ENCODE peak calls at places on chromosomes 16 and 17, in ten cellular contexts. X, Z, V, J, E, K, S, Q, M and R are unnamed samples.

GRCh38 chr17:82241183-82241925 is 12.5 kb downstream of the SLC16A3 start:
- DNase-seq in K (no peak), E (peak), Q (peak), Z (no peak), V (no peak), S (peak), M (no peak), X (no peak), J (no peak), R (peak)

GRCh38 chr17:42531455-42532354 is 4.3 kb upstream of the NAGLU start:
- DNase-seq in S (no peak), J (no peak), M (peak), Z (peak), K (peak), E (peak), X (peak), Q (peak), V (no peak), R (no peak)

GRCh38 chr17:70168044-70168978 is 1.0 kb upstream of the KCNJ2 start:
- DNase-seq in M (peak), J (peak), Z (peak), S (peak), V (peak), X (peak), K (no peak), E (peak), Q (no peak), R (peak)

GRCh38 chr17:3813171-3813570 is 12.2 kb upstream of the ITGAE start:
- DNase-seq in S (no peak), Q (no peak), K (no peak), J (no peak), Z (no peak), M (no peak), X (no peak), E (no peak), V (no peak), R (no peak)

GRCh38 chr16:88785106-88785924 is at the start of gene PIEZO1:
- DNase-seq in X (peak), Z (peak), M (peak), J (peak), E (peak), K (peak), V (no peak), Q (peak), S (no peak), R (no peak)

GRCh38 chr16:21197115-21197514 is 14.3 kb downstream of the ZP2 start:
- DNase-seq in K (no peak), Q (no peak), J (no peak), M (no peak), E (no peak), Z (no peak), S (no peak), X (no peak), V (no peak), R (no peak)

GRCh38 chr17:50904522-50905459 is 38.6 kb upstream of the TOB1 start:
- DNase-seq in V (no peak), M (peak), Q (no peak), X (no peak), S (no peak), K (no peak), J (no peak), E (peak), Z (peak), R (peak)

GRCh38 chr17:17868637-17869522 is 32.1 kb upstream of the SREBF1 start:
- DNase-seq in X (no peak), M (no peak), K (no peak), J (no peak), Q (no peak), S (no peak), E (no peak), V (no peak), Z (no peak), R (no peak)

GRCh38 chr17:81499601-81499970 is 13.0 kb downstream of the ACTG1 start:
- DNase-seq in K (no peak), S (no peak), V (no peak), M (no peak), Q (no peak), E (no peak), X (no peak), Z (no peak), J (no peak), R (no peak)

GRCh38 chr17:69900829-69901228 is 174.2 kb upstream of the KCNJ16 start:
- DNase-seq in J (no peak), V (no peak), M (no peak), E (peak), X (no peak), Q (no peak), K (no peak), S (no peak), Z (no peak), R (no peak)

GRCh38 chr17:81239714-81240555 is 817 bp downstream of the NDUFAF8 start:
- DNase-seq in E (no peak), J (no peak), X (no peak), V (no peak), K (no peak), Z (no peak), M (peak), Q (peak), S (no peak), R (no peak)

GRCh38 chr17:44636562-44636961 is 19.7 kb upstream of the MEIOC start:
- DNase-seq in V (peak), Z (no peak), K (no peak), X (no peak), M (peak), S (peak), J (peak), Q (no peak), E (no peak), R (peak)

GRCh38 chr17:77208217-77208808 is 67.5 kb downstream of the SEC14L1 start:
- DNase-seq in K (no peak), S (no peak), M (peak), Q (no peak), E (no peak), Z (no peak), V (peak), J (peak), X (peak), R (peak)

GRCh38 chr17:1606352-1606985 is 22.2 kb downstream of the SLC43A2 start:
- DNase-seq in V (no peak), K (no peak), J (no peak), E (no peak), Z (no peak), S (no peak), X (no peak), M (peak), Q (no peak), R (no peak)

GRCh38 chr17:37708008-37708615 is 36.7 kb downstream of the HNF1B start:
- DNase-seq in E (no peak), X (no peak), S (peak), Z (no peak), J (no peak), K (no peak), M (peak), V (no peak), Q (no peak), R (peak)

GRCh38 chr17:35242158-35242804 is 591 bp upstream of the SLFN5 start:
- DNase-seq in M (peak), E (peak), S (peak), J (peak), X (peak), K (peak), Z (peak), Q (peak), V (no peak), R (peak)

GRCh38 chr16:77211880-77212735 is 12.9 kb downstream of the SYCE1L start:
- DNase-seq in Q (peak), S (no peak), E (peak), M (peak), J (no peak), V (no peak), K (peak), X (peak), Z (peak), R (no peak)

GRCh38 chr16:72976047-72976746 is 71.7 kb downstream of the ZFHX3 start:
- DNase-seq in K (no peak), M (peak), V (no peak), Z (no peak), Q (no peak), S (no peak), E (no peak), J (no peak), X (no peak), R (no peak)

GRCh38 chr16:78522327-78522726 is 422.9 kb downstream of the WWOX start:
- DNase-seq in J (no peak), Z (no peak), K (no peak), X (no peak), E (no peak), M (no peak), Q (no peak), S (no peak), V (no peak), R (no peak)

GRCh38 chr16:23784811-23785447 is 30.1 kb downstream of the CHP2 start:
- DNase-seq in V (no peak), S (no peak), Q (no peak), K (no peak), M (no peak), E (no peak), Z (no peak), J (no peak), X (no peak), R (no peak)

GRCh38 chr17:17387017-17387416 is 83.8 kb downstream of the NT5M start:
- DNase-seq in S (no peak), M (peak), Z (no peak), J (no peak), E (no peak), Q (no peak), V (no peak), K (no peak), X (no peak), R (peak)

GRCh38 chr17:683040-683439 is 31.6 kb downstream of the VPS53 start:
- DNase-seq in E (no peak), S (no peak), Q (no peak), K (no peak), X (no peak), M (no peak), J (no peak), V (no peak), Z (no peak), R (no peak)

GRCh38 chr17:45170280-45170975 is 8.8 kb downstream of the HEXIM2 start:
- DNase-seq in Q (no peak), X (no peak), E (no peak), M (no peak), J (no peak), V (no peak), S (no peak), Z (peak), K (no peak), R (no peak)

GRCh38 chr17:2222301-2222700 is 81.3 kb downstream of the SMG6 start:
- DNase-seq in E (peak), M (no peak), S (no peak), K (no peak), Q (no peak), J (no peak), V (no peak), Z (no peak), X (no peak), R (no peak)

GRCh38 chr17:2179615-2180295 is 123.8 kb downstream of the SMG6 start:
- DNase-seq in V (peak), S (no peak), Z (peak), M (peak), J (peak), E (peak), K (no peak), X (no peak), Q (no peak), R (peak)

GRCh38 chr16:70805380-70805779 is 4.4 kb upstream of the VAC14 start:
- DNase-seq in V (no peak), Q (no peak), J (no peak), S (no peak), K (no peak), Z (no peak), X (no peak), E (no peak), M (no peak), R (no peak)

GRCh38 chr17:4073983-4074830 is 68.6 kb downstream of the ZZEF1 start:
- DNase-seq in Q (no peak), Z (no peak), E (no peak), M (no peak), V (no peak), S (no peak), J (no peak), X (no peak), K (no peak), R (no peak)